ENCODE peak calls at places on chromosomes 2 and 18, in six cellular contexts. K, C, P, F, R and A are unnamed samples.

GRCh38 chr2:57850415-57851130 is 196.0 kb upstream of the VRK2 start:
- DNase-seq in K (no peak), C (no peak), P (no peak), F (no peak), R (no peak), A (no peak)

GRCh38 chr2:113198048-113198789 is 24.4 kb downstream of the PSD4 start:
- DNase-seq in K (no peak), C (no peak), P (no peak), F (no peak), R (no peak), A (no peak)

GRCh38 chr2:4354678-4355077 is 651.3 kb downstream of the DCDC2C start:
- DNase-seq in K (peak; percentile 14), C (no peak), P (no peak), F (no peak), R (peak; percentile 82), A (peak; percentile 16)

GRCh38 chr2:79860233-79861058 is 347.6 kb downstream of the CTNNA2 start:
- DNase-seq in K (no peak), C (no peak), P (no peak), F (peak; percentile 26), R (peak; percentile 35), A (no peak)

GRCh38 chr2:110173523-110173922 is 31.3 kb downstream of the NPHP1 start:
- DNase-seq in K (no peak), C (no peak), P (no peak), F (no peak), R (no peak), A (no peak)

GRCh38 chr2:10267551-10268465 is 34.9 kb upstream of the HPCAL1 start:
- DNase-seq in K (no peak), C (no peak), P (no peak), F (peak; percentile 16), R (peak; percentile 55), A (no peak)

GRCh38 chr18:9477509-9477908 is 2.2 kb downstream of the RALBP1 start:
- DNase-seq in K (no peak), C (no peak), P (no peak), F (no peak), R (no peak), A (no peak)

GRCh38 chr2:227539465-227539956 is 59.2 kb upstream of the SCYGR2 start:
- DNase-seq in K (no peak), C (no peak), P (no peak), F (no peak), R (no peak), A (no peak)

GRCh38 chr2:8656160-8656641 is 25.7 kb upstream of the ID2 start:
- DNase-seq in K (no peak), C (no peak), P (no peak), F (no peak), R (no peak), A (no peak)

GRCh38 chr2:17646096-17646554 is 105.6 kb downstream of the VSNL1 start:
- DNase-seq in K (peak; percentile 28), C (no peak), P (peak; percentile 20), F (peak; percentile 85), R (peak; percentile 49), A (peak; percentile 36)

GRCh38 chr2:55804535-55804934 is 110.9 kb upstream of the PNPT1 start:
- DNase-seq in K (no peak), C (no peak), P (no peak), F (peak; percentile 29), R (no peak), A (no peak)

GRCh38 chr2:38778686-38779082 is 674 bp downstream of the GEMIN6 start:
- DNase-seq in K (no peak), C (no peak), P (no peak), F (no peak), R (no peak), A (no peak)

GRCh38 chr2:121018136-121019057 is 266.6 kb downstream of the TFCP2L1 start:
- DNase-seq in K (no peak), C (no peak), P (no peak), F (no peak), R (peak; percentile 86), A (no peak)

GRCh38 chr2:195533771-195534642 is 123.0 kb upstream of the SLC39A10 start:
- DNase-seq in K (no peak), C (no peak), P (no peak), F (no peak), R (peak; percentile 9), A (no peak)

GRCh38 chr2:231646471-231646870 is 53.8 kb downstream of the TEX44 start:
- DNase-seq in K (no peak), C (no peak), P (no peak), F (no peak), R (no peak), A (no peak)

GRCh38 chr2:194495046-194495445 is 1162.0 kb upstream of the SLC39A10 start:
- DNase-seq in K (no peak), C (no peak), P (no peak), F (no peak), R (no peak), A (no peak)

GRCh38 chr2:14514001-14514400 is 118.5 kb upstream of the LRATD1 start:
- DNase-seq in K (no peak), C (no peak), P (no peak), F (no peak), R (peak; percentile 23), A (no peak)

GRCh38 chr2:156346731-156347130 is 14.2 kb upstream of the NR4A2 start:
- DNase-seq in K (no peak), C (no peak), P (no peak), F (no peak), R (no peak), A (no peak)

GRCh38 chr2:30519796-30520195 is 72.8 kb downstream of the LCLAT1 start:
- DNase-seq in K (no peak), C (no peak), P (no peak), F (no peak), R (no peak), A (no peak)

GRCh38 chr18:47683774-47684173 is 246.7 kb downstream of the SMAD2 start:
- DNase-seq in K (no peak), C (no peak), P (no peak), F (no peak), R (no peak), A (no peak)

GRCh38 chr2:120803764-120804335 is 68.2 kb downstream of the GLI2 start:
- DNase-seq in K (no peak), C (no peak), P (no peak), F (no peak), R (no peak), A (no peak)